ENCODE peak calls at places on chromosomes 2 and 18, in five cellular contexts. Q is body of pancreas, O is colonic mucosa, T is fibroblast of the aortic adventitia, E is A549. M is an unnamed sample.

GRCh38 chr2:8252997-8253694 is 428.7 kb upstream of the ID2 start:
- DNase-seq in Q (no peak), O (no peak), T (no peak), E (no peak), M (no peak)

GRCh38 chr2:113138428-113139322 is 11.3 kb downstream of the IL1RN start:
- DNase-seq in Q (peak), O (peak), T (peak), E (peak), M (peak)

GRCh38 chr2:15797946-15798281 is 142.4 kb upstream of the MYCN start:
- DNase-seq in Q (no peak), O (no peak), T (no peak), E (no peak), M (no peak)

GRCh38 chr2:28676153-28676835 is 75.3 kb upstream of the PPP1CB start:
- DNase-seq in Q (no peak), O (no peak), T (no peak), E (no peak), M (no peak)

GRCh38 chr2:231877533-231878456 is 48.4 kb downstream of the NPPC start:
- DNase-seq in Q (peak), O (no peak), T (peak), E (peak), M (no peak)

GRCh38 chr2:196849895-196850294 is 40.7 kb upstream of the C2orf66 start:
- DNase-seq in Q (no peak), O (peak), T (peak), E (peak), M (peak)

GRCh38 chr2:228699888-228700287 is 518.4 kb upstream of the SPHKAP start:
- DNase-seq in Q (no peak), O (no peak), T (no peak), E (no peak), M (no peak)

GRCh38 chr2:239919779-239920545 is 105.2 kb downstream of the NDUFA10 start:
- DNase-seq in Q (no peak), O (no peak), T (no peak), E (no peak), M (no peak)

GRCh38 chr18:80168982-80169381 is 59.9 kb downstream of the ADNP2 start:
- DNase-seq in Q (no peak), O (no peak), T (no peak), E (no peak), M (no peak)

GRCh38 chr2:208359632-208359986 is 47.0 kb upstream of the PTH2R start:
- DNase-seq in Q (no peak), O (no peak), T (no peak), E (no peak), M (no peak)

GRCh38 chr18:26992920-26993319 is 127.4 kb upstream of the AQP4 start:
- DNase-seq in Q (no peak), O (no peak), T (no peak), E (no peak), M (no peak)

GRCh38 chr2:239266779-239267410 is 133.9 kb downstream of the HDAC4 start:
- DNase-seq in Q (no peak), O (no peak), T (no peak), E (no peak), M (no peak)

GRCh38 chr2:113762377-113763118 is 6.1 kb upstream of the SLC35F5 start:
- DNase-seq in Q (no peak), O (no peak), T (peak), E (no peak), M (peak)

GRCh38 chr2:54456526-54457325 is 599 bp downstream of the SPTBN1 start:
- DNase-seq in Q (peak), O (no peak), T (no peak), E (peak), M (peak)

GRCh38 chr18:35136248-35136647 is 95.0 kb downstream of the MAPRE2 start:
- DNase-seq in Q (no peak), O (no peak), T (no peak), E (no peak), M (no peak)

GRCh38 chr18:27276886-27277285 is 91.8 kb upstream of the CHST9 start:
- DNase-seq in Q (no peak), O (no peak), T (no peak), E (no peak), M (no peak)

GRCh38 chr2:240655931-240656886 is 26.5 kb downstream of the AQP12B start:
- DNase-seq in Q (no peak), O (no peak), T (peak), E (no peak), M (peak)

GRCh38 chr2:26245810-26246209 is 1.1 kb downstream of the HADHB start:
- DNase-seq in Q (no peak), O (no peak), T (peak), E (no peak), M (peak)

GRCh38 chr18:11523809-11524208 is 85.6 kb upstream of the SLC35G4 start:
- DNase-seq in Q (no peak), O (no peak), T (no peak), E (no peak), M (no peak)

GRCh38 chr2:223834431-223834830 is 3.0 kb downstream of the AP1S3 start:
- DNase-seq in Q (no peak), O (no peak), T (no peak), E (no peak), M (no peak)

GRCh38 chr2:127102464-127103242 is 4.3 kb downstream of the BIN1 start:
- DNase-seq in Q (no peak), O (no peak), T (no peak), E (no peak), M (no peak)

GRCh38 chr2:68918497-68918896 is 34.2 kb downstream of the GKN2 start:
- DNase-seq in Q (no peak), O (no peak), T (peak), E (no peak), M (no peak)

DNA sequence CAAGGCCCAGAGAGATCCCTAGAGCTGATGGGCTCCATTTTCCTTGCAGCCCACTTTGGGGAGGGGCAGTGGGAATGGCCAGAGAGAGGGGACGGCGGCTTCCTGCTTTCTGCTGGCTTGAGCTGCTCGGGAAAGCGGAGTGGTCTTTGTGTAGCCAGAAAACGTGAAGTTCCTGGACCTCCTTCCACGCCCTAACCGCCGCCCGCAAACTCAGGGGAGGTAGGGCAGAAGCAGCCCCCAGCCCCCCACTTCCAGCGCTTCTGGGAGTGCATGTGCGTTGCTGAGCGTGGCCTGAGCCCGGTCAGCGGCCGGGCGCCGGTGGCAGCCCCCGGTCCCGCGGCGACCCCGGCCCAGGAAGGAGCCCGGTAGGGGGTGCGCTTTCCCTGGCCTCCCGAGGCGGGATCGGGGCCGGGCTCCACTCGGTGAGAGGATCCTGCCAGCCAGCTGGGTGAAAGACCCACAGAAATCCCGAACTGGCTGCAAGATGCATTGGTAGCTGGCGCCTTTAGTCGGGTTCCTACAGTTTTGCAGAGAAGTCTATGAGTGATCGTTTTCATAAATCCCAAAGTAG is 25.3 kb upstream of the BOD1L2 start:
- DNase-seq in Q (no peak), O (no peak), T (no peak), E (no peak), M (no peak)
- TF ChIP-seq CTCF in Q (no peak), O (no peak), T (no peak), E (no peak), M (no peak)

GRCh38 chr18:73891572-73892421 is 255.8 kb downstream of the FBXO15 start:
- DNase-seq in Q (no peak), O (no peak), T (no peak), E (no peak), M (no peak)

GRCh38 chr18:73897517-73897916 is 250.1 kb downstream of the FBXO15 start:
- DNase-seq in Q (no peak), O (no peak), T (no peak), E (no peak), M (no peak)

GRCh38 chr18:73895701-73896100 is 251.9 kb downstream of the FBXO15 start:
- DNase-seq in Q (no peak), O (no peak), T (no peak), E (no peak), M (no peak)

GRCh38 chr18:73896685-73897084 is 250.9 kb downstream of the FBXO15 start:
- DNase-seq in Q (no peak), O (no peak), T (no peak), E (no peak), M (no peak)

GRCh38 chr18:73893879-73894278 is 253.8 kb downstream of the FBXO15 start:
- DNase-seq in Q (no peak), O (no peak), T (no peak), E (no peak), M (no peak)
- H3K4me3 ChIP-seq in Q (no peak), O (no peak), T (no peak), E (no peak), M (no peak)

DNA sequence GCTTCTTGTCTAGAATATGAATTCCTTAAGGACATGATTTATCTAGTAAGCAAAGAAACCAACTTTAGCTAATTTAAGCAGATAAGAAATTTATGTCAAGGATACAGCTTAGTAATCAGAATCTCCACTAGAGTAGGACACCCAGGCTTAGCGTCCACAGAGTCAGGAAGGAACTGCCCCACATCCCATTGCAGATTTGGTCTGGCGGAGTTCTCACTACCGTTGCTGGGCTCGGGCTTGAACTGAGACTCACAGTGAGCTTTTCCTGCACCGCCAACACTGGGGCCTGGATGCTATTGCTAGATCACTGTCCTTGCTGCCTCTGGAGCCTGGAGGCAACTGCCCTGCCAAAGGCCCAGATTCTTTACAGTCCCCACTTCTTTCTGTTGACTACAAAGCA is 68.1 kb downstream of the SMAD4 start:
- DNase-seq in Q (no peak), O (no peak), T (no peak), E (no peak), M (no peak)
- TF ChIP-seq CTCF in Q (no peak), O (no peak), T (no peak), E (no peak), M (no peak)

GRCh38 chr2:174326880-174327558 is 7.7 kb upstream of the SP9 start:
- DNase-seq in Q (no peak), O (no peak), T (no peak), E (no peak), M (no peak)
- H3K4me3 ChIP-seq in Q (no peak), O (peak), T (peak), E (peak), M (peak)

GRCh38 chr2:171957061-171957460 is 34.8 kb downstream of the HAT1 start:
- DNase-seq in Q (no peak), O (no peak), T (peak), E (no peak), M (peak)
- TF ChIP-seq CTCF in Q (no peak), O (no peak), T (peak), E (no peak), M (peak)

GRCh38 chr2:37816686-37817085 is 108.4 kb upstream of the RMDN2 start:
- DNase-seq in Q (no peak), O (no peak), T (no peak), E (no peak), M (no peak)
- H3K4me3 ChIP-seq in Q (no peak), O (no peak), T (no peak), E (no peak), M (no peak)